ENCODE peak calls at places on chromosome 3, in six cellular contexts. One of them, this sample, is unnamed.

GRCh38 chr3:10511809-10512494 is 6.6 kb upstream of the ATP2B2 start:
- DNase-seq in endothelial cell: no peak
- DNase-seq in MCF 10A: peak
- DNase-seq in right atrium auricular region: no peak
- DNase-seq in spleen: peak
- DNase-seq in fibroblast of lung: peak
- DNase-seq in this sample: no peak

GRCh38 chr3:71998995-71999673 is 214.2 kb upstream of the PROK2 start:
- DNase-seq in endothelial cell: no peak
- DNase-seq in MCF 10A: peak
- DNase-seq in right atrium auricular region: no peak
- DNase-seq in spleen: no peak
- DNase-seq in fibroblast of lung: peak
- DNase-seq in this sample: no peak

GRCh38 chr3:60017631-60018030 is 967.8 kb upstream of the CFAP20DC start:
- DNase-seq in endothelial cell: no peak
- DNase-seq in MCF 10A: peak
- DNase-seq in right atrium auricular region: no peak
- DNase-seq in spleen: no peak
- DNase-seq in fibroblast of lung: peak
- DNase-seq in this sample: peak

GRCh38 chr3:19396726-19397125 is 248.4 kb downstream of the KCNH8 start:
- DNase-seq in endothelial cell: no peak
- DNase-seq in MCF 10A: no peak
- DNase-seq in right atrium auricular region: no peak
- DNase-seq in spleen: no peak
- DNase-seq in fibroblast of lung: no peak
- DNase-seq in this sample: no peak

GRCh38 chr3:112582242-112582874 is 20.5 kb downstream of the SLC35A5 start:
- DNase-seq in endothelial cell: peak
- DNase-seq in MCF 10A: peak
- DNase-seq in right atrium auricular region: no peak
- DNase-seq in spleen: no peak
- DNase-seq in fibroblast of lung: peak
- DNase-seq in this sample: no peak

GRCh38 chr3:188309437-188310269 is 155.7 kb downstream of the LPP start:
- DNase-seq in endothelial cell: no peak
- DNase-seq in MCF 10A: no peak
- DNase-seq in right atrium auricular region: no peak
- DNase-seq in spleen: no peak
- DNase-seq in fibroblast of lung: no peak
- DNase-seq in this sample: peak

GRCh38 chr3:176041812-176042211 is 1155.5 kb downstream of the TBL1XR1 start:
- DNase-seq in endothelial cell: no peak
- DNase-seq in MCF 10A: no peak
- DNase-seq in right atrium auricular region: no peak
- DNase-seq in spleen: no peak
- DNase-seq in fibroblast of lung: peak
- DNase-seq in this sample: no peak

GRCh38 chr3:14263317-14264005 is 84.8 kb downstream of the LSM3 start:
- DNase-seq in endothelial cell: no peak
- DNase-seq in MCF 10A: no peak
- DNase-seq in right atrium auricular region: no peak
- DNase-seq in spleen: peak
- DNase-seq in fibroblast of lung: no peak
- DNase-seq in this sample: no peak

GRCh38 chr3:179716811-179717210 is 64.0 kb downstream of the USP13 start:
- DNase-seq in endothelial cell: no peak
- DNase-seq in MCF 10A: no peak
- DNase-seq in right atrium auricular region: no peak
- DNase-seq in spleen: no peak
- DNase-seq in fibroblast of lung: peak
- DNase-seq in this sample: no peak

GRCh38 chr3:133488785-133489367 is 84.6 kb upstream of the CDV3 start:
- DNase-seq in endothelial cell: no peak
- DNase-seq in MCF 10A: peak
- DNase-seq in right atrium auricular region: no peak
- DNase-seq in spleen: no peak
- DNase-seq in fibroblast of lung: peak
- DNase-seq in this sample: no peak

GRCh38 chr3:16094644-16095272 is 79.7 kb upstream of the GALNT15 start:
- DNase-seq in endothelial cell: no peak
- DNase-seq in MCF 10A: no peak
- DNase-seq in right atrium auricular region: no peak
- DNase-seq in spleen: no peak
- DNase-seq in fibroblast of lung: peak
- DNase-seq in this sample: no peak

GRCh38 chr3:115659861-115660260 is 36.6 kb downstream of the GAP43 start:
- DNase-seq in endothelial cell: no peak
- DNase-seq in MCF 10A: no peak
- DNase-seq in right atrium auricular region: no peak
- DNase-seq in spleen: no peak
- DNase-seq in fibroblast of lung: peak
- DNase-seq in this sample: no peak

GRCh38 chr3:187016639-187017345 is 86.5 kb downstream of the ST6GAL1 start:
- DNase-seq in endothelial cell: no peak
- DNase-seq in MCF 10A: peak
- DNase-seq in right atrium auricular region: peak
- DNase-seq in spleen: no peak
- DNase-seq in fibroblast of lung: peak
- DNase-seq in this sample: no peak

GRCh38 chr3:49563766-49564165 is 9.5 kb downstream of the BSN start:
- DNase-seq in endothelial cell: no peak
- DNase-seq in MCF 10A: no peak
- DNase-seq in right atrium auricular region: no peak
- DNase-seq in spleen: no peak
- DNase-seq in fibroblast of lung: no peak
- DNase-seq in this sample: no peak

GRCh38 chr3:49567406-49567805 is 13.1 kb downstream of the BSN start:
- DNase-seq in endothelial cell: no peak
- DNase-seq in MCF 10A: peak
- DNase-seq in right atrium auricular region: no peak
- DNase-seq in spleen: no peak
- DNase-seq in fibroblast of lung: no peak
- DNase-seq in this sample: no peak

GRCh38 chr3:49568965-49569364 is 14.7 kb downstream of the BSN start:
- DNase-seq in endothelial cell: no peak
- DNase-seq in MCF 10A: no peak
- DNase-seq in right atrium auricular region: no peak
- DNase-seq in spleen: no peak
- DNase-seq in fibroblast of lung: no peak
- DNase-seq in this sample: no peak

GRCh38 chr3:49566312-49566711 is 12.0 kb downstream of the BSN start:
- DNase-seq in endothelial cell: no peak
- DNase-seq in MCF 10A: peak
- DNase-seq in right atrium auricular region: no peak
- DNase-seq in spleen: no peak
- DNase-seq in fibroblast of lung: no peak
- DNase-seq in this sample: no peak

DNA sequence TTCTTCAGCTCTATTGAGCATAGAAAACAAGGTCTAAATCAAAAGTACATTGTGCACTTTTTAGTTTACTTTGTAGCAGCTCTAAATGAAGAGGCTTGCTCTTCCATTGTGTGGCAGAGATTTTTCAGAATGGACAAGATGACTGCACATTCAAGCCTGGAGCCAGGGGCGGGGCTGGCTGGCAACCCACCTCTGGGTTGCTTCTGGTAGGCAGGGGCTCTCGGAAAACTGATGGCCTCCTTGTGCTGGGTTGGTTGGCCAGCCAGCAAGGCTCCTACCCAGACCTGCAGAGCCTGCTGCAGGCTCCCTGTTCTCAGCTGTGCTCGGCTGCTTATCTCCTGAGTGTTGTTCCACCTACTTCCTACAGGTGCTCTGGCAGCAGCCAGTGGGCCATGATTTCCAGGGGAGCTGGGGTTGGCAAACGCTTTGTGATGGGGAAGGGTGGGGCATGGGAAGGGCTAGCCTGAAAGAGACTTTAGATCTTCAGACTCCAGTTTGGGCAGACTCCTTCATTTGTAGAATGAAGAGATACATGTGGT is 8.8 kb downstream of the BSN start:
- DNase-seq in endothelial cell: no peak
- DNase-seq in MCF 10A: no peak
- DNase-seq in right atrium auricular region: no peak
- DNase-seq in spleen: no peak
- DNase-seq in fibroblast of lung: no peak
- DNase-seq in this sample: no peak
- TF ChIP-seq CTCF in endothelial cell: no peak
- TF ChIP-seq CTCF in MCF 10A: no peak
- TF ChIP-seq CTCF in right atrium auricular region: no peak
- TF ChIP-seq CTCF in spleen: no peak
- TF ChIP-seq CTCF in fibroblast of lung: no peak
- TF ChIP-seq CTCF in this sample: no peak

GRCh38 chr3:26114851-26115250 is 325.0 kb downstream of the OXSM start:
- DNase-seq in endothelial cell: no peak
- DNase-seq in MCF 10A: no peak
- DNase-seq in right atrium auricular region: no peak
- DNase-seq in spleen: no peak
- DNase-seq in fibroblast of lung: no peak
- DNase-seq in this sample: no peak
- TF ChIP-seq CTCF in endothelial cell: no peak
- TF ChIP-seq CTCF in MCF 10A: no peak
- TF ChIP-seq CTCF in right atrium auricular region: peak
- TF ChIP-seq CTCF in spleen: no peak
- TF ChIP-seq CTCF in fibroblast of lung: no peak
- TF ChIP-seq CTCF in this sample: no peak

DNA sequence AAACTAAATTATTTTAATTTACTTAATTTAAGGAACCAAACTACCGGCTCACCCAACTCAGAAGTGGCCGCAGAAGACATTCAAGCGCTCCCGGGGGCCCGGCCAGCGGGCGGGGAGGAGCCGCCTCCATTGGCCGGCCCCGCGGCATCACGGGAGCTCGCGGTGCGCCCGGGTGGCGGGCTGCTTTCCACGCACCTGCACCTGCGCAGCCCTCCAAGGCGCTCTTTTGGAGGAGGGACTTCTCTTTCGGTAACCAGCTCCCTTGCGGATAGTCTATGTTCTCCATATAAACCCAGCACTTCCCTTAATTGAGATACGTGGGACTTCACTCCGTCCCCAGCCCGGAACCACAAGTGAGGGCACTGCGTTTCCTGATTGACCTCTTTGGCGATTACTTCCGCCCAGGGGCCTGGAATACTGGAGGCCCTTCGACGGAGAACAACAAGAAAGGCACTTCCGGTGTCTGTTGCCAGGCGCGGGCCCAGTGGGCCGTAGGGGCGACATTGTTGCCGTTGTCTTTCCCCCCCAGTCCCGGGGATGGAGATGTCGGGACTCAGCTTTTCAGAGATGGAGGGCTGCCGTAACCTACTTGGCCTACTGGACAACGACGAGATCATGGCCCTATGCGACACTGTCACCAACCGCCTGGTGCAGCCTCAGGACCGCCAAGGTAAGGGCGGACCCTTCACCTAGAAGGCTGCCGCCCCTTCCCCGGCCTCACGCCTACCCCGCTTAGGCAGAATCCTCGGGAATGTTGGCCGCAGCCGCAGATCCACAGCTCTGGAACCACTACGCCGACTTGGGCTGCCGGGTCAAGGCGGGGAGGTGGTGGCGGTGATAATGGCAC is at the start of gene C3orf38:
- DNase-seq in endothelial cell: peak
- DNase-seq in MCF 10A: peak
- DNase-seq in right atrium auricular region: peak
- DNase-seq in spleen: peak
- DNase-seq in fibroblast of lung: peak
- DNase-seq in this sample: peak
- TF ChIP-seq CTCF in endothelial cell: no peak
- TF ChIP-seq CTCF in MCF 10A: no peak
- TF ChIP-seq CTCF in right atrium auricular region: no peak
- TF ChIP-seq CTCF in spleen: no peak
- TF ChIP-seq CTCF in fibroblast of lung: no peak
- TF ChIP-seq CTCF in this sample: no peak

GRCh38 chr3:149489060-149489690 is 14.7 kb downstream of the TM4SF4 start:
- DNase-seq in endothelial cell: peak
- DNase-seq in MCF 10A: peak
- DNase-seq in right atrium auricular region: no peak
- DNase-seq in spleen: no peak
- DNase-seq in fibroblast of lung: no peak
- DNase-seq in this sample: no peak
- TF ChIP-seq CTCF in endothelial cell: peak
- TF ChIP-seq CTCF in MCF 10A: peak
- TF ChIP-seq CTCF in right atrium auricular region: peak
- TF ChIP-seq CTCF in spleen: no peak
- TF ChIP-seq CTCF in fibroblast of lung: peak
- TF ChIP-seq CTCF in this sample: no peak

GRCh38 chr3:52931328-52931727 is 34.0 kb upstream of the STIMATE start:
- DNase-seq in endothelial cell: no peak
- DNase-seq in MCF 10A: no peak
- DNase-seq in right atrium auricular region: no peak
- DNase-seq in spleen: no peak
- DNase-seq in fibroblast of lung: no peak
- DNase-seq in this sample: no peak

GRCh38 chr3:52930748-52931147 is 33.4 kb upstream of the STIMATE start:
- DNase-seq in endothelial cell: no peak
- DNase-seq in MCF 10A: no peak
- DNase-seq in right atrium auricular region: no peak
- DNase-seq in spleen: no peak
- DNase-seq in fibroblast of lung: no peak
- DNase-seq in this sample: peak

GRCh38 chr3:52934626-52935530 is 37.5 kb upstream of the STIMATE start:
- DNase-seq in endothelial cell: peak
- DNase-seq in MCF 10A: peak
- DNase-seq in right atrium auricular region: no peak
- DNase-seq in spleen: no peak
- DNase-seq in fibroblast of lung: peak
- DNase-seq in this sample: peak

GRCh38 chr3:52926556-52926955 is 29.2 kb upstream of the STIMATE start:
- DNase-seq in endothelial cell: no peak
- DNase-seq in MCF 10A: no peak
- DNase-seq in right atrium auricular region: no peak
- DNase-seq in spleen: no peak
- DNase-seq in fibroblast of lung: no peak
- DNase-seq in this sample: no peak

DNA sequence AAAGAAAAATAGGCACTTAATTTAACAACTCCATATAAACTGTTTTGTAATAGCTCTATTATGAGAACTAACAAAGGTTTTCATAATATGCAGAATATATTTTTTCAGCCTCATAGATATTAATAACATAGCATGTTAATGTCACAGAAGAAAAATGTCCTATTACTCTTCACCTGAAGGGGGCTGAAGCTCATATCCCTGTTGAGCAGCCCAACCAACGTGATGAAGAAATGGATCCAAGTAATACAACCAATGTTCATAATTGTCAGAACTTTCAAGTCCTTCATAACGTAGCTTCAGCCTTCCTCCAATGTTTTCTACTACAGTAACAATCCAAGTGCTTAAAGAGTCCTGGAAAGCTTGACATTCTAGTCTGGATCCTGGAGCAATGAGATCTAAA is 34.5 kb upstream of the STIMATE start:
- DNase-seq in endothelial cell: no peak
- DNase-seq in MCF 10A: no peak
- DNase-seq in right atrium auricular region: no peak
- DNase-seq in spleen: no peak
- DNase-seq in fibroblast of lung: no peak
- DNase-seq in this sample: no peak
- TF ChIP-seq CTCF in endothelial cell: no peak
- TF ChIP-seq CTCF in MCF 10A: no peak
- TF ChIP-seq CTCF in right atrium auricular region: no peak
- TF ChIP-seq CTCF in spleen: no peak
- TF ChIP-seq CTCF in fibroblast of lung: no peak
- TF ChIP-seq CTCF in this sample: no peak